ENCODE peak calls at places on chromosomes 2 and 18, in seven cellular contexts. B, P, G, H, Z, Q and M are unnamed samples.

GRCh38 chr2:189302274-189302948 is 122.8 kb upstream of the COL5A2 start:
- DNase-seq in H (no peak), P (peak), G (no peak), Q (peak), B (no peak), Z (no peak), M (no peak)

GRCh38 chr2:100184055-100184737 is 41.8 kb upstream of the AFF3 start:
- DNase-seq in H (no peak), P (peak), B (no peak), G (no peak), Q (no peak), Z (no peak), M (no peak)

GRCh38 chr2:129199501-129199900 is 780.0 kb upstream of the RAB6C start:
- DNase-seq in P (no peak), Q (no peak), H (no peak), Z (no peak), G (no peak), B (no peak), M (no peak)

GRCh38 chr2:8608411-8608954 is 73.4 kb upstream of the ID2 start:
- DNase-seq in P (peak), G (no peak), Q (no peak), Z (no peak), H (no peak), B (no peak), M (no peak)

GRCh38 chr2:8680931-8681760 is 710 bp upstream of the ID2 start:
- DNase-seq in B (peak), Q (no peak), Z (peak), G (no peak), P (peak), H (peak), M (peak)

GRCh38 chr2:45712538-45712937 is 61.1 kb downstream of the PRKCE start:
- DNase-seq in G (no peak), P (no peak), Z (peak), H (no peak), Q (no peak), B (no peak), M (no peak)

GRCh38 chr2:227821043-227821942 is 7.7 kb downstream of the CCL20 start:
- DNase-seq in G (no peak), H (no peak), B (no peak), P (no peak), Z (no peak), Q (no peak), M (no peak)

GRCh38 chr18:5584751-5585417 is 41.1 kb upstream of the EPB41L3 start:
- DNase-seq in Z (no peak), H (no peak), G (no peak), B (no peak), P (peak), Q (peak), M (no peak)

GRCh38 chr2:239106314-239106908 is 258.5 kb downstream of the TWIST2 start:
- DNase-seq in Z (no peak), G (peak), B (no peak), H (no peak), Q (no peak), P (peak), M (no peak)

GRCh38 chr2:9656270-9656766 is 25.5 kb upstream of the YWHAQ start:
- DNase-seq in Z (no peak), P (peak), G (peak), B (no peak), Q (peak), H (peak), M (peak)

GRCh38 chr2:19944205-19944845 is 42.5 kb upstream of the TTC32 start:
- DNase-seq in P (no peak), H (no peak), Z (no peak), G (no peak), B (no peak), Q (no peak), M (no peak)

GRCh38 chr2:42136832-42137821 is 32.0 kb upstream of the EML4 start:
- DNase-seq in G (no peak), Q (no peak), Z (no peak), B (no peak), H (no peak), P (no peak), M (no peak)

GRCh38 chr2:42132066-42132965 is 36.8 kb upstream of the EML4 start:
- DNase-seq in B (no peak), Z (no peak), Q (no peak), P (peak), H (no peak), G (peak), M (peak)

GRCh38 chr2:42135381-42136312 is 33.5 kb upstream of the EML4 start:
- DNase-seq in B (no peak), Z (no peak), G (no peak), Q (no peak), P (no peak), H (no peak), M (no peak)

GRCh38 chr2:42132966-42133641 is 36.0 kb upstream of the EML4 start:
- DNase-seq in Q (peak), H (peak), Z (peak), G (peak), B (peak), P (peak), M (peak)

GRCh38 chr2:42133771-42134195 is 35.4 kb upstream of the EML4 start:
- DNase-seq in P (no peak), G (no peak), Q (no peak), H (no peak), B (no peak), Z (no peak), M (no peak)
- H3K4me3 ChIP-seq in P (peak), G (peak), Q (no peak), H (no peak), B (peak), Z (no peak), M (no peak)

GRCh38 chr2:177460973-177461585 is 68.5 kb downstream of the AGPS start:
- DNase-seq in P (no peak), Q (no peak), G (no peak), Z (no peak), H (no peak), B (no peak), M (no peak)
- TF ChIP-seq CTCF in P (no peak), Q (no peak), G (no peak), Z (no peak), H (no peak), B (no peak), M (no peak)

GRCh38 chr2:61853086-61853847 is 593 bp downstream of the FAM161A start:
- DNase-seq in Z (no peak), G (no peak), B (no peak), Q (no peak), H (peak), P (no peak), M (no peak)

GRCh38 chr2:61853848-61854434 is at the start of gene FAM161A:
- DNase-seq in P (peak), G (peak), H (peak), Z (peak), Q (peak), B (peak), M (peak)

GRCh38 chr2:61855178-61855523 is 1.3 kb upstream of the FAM161A start:
- DNase-seq in B (no peak), P (no peak), G (no peak), Z (no peak), Q (no peak), H (no peak), M (no peak)

DNA sequence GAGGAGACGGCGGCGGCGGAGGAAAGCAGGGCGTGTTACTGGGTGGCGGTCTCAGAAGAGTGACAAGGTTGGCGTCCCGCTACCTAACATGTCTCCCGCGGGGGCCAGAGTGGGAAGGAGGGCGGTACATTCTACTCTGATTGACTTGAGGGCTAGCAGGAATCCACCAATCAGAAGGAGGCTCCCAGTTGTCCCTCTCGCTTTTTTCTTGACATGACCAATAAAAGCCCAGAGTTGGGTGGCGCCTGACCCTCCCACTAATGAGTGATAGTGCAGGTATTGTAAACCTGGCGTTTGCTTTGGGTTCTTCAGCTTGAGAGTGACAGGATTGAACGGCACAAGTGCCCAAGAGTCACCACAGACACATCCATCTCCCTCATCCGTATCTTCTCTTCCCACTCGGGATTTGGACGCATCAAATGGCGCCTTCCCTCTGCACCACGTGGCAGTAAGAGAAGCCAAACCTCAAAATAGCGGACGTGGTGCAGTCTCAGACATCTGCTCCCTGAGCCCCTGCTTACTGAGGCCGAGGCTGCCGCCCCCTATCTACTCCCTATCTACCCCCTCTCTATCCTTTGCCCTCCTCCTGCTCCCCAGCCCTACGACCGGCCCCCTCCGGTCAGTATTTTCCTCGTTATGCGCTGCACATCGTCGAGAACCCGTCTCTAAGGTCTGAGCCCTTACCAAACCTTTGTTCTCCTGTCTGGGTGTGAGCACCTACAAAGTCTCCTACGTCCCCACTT is 746 bp upstream of the FAM161A start:
- DNase-seq in Q (peak), P (peak), H (peak), Z (peak), G (peak), B (peak), M (peak)
- H3K4me3 ChIP-seq in Q (peak), P (peak), H (peak), Z (peak), G (peak), B (peak), M (peak)

DNA sequence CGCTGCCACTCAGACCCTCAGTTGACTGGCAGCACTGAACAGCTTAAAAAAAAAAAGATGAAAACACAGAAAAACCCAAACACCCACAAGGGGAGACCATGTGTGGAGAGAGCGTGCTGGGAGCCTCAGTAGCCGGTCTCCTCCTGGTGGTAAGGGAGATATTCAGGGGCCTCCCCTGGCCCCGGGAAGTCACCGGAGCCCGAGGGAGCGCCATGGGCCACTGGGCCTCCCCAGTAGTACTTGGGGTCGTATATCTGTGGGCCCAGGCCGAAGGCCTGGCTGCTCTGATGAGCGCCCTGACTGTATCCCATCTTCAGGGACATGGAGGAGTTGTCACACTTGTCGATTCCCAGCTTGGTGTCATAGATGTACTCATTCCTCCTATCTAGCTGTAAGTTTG is 145.7 kb upstream of the TEKT4 start:
- DNase-seq in Q (no peak), Z (no peak), P (no peak), H (no peak), G (no peak), B (no peak), M (no peak)
- TF ChIP-seq CTCF in Q (no peak), Z (no peak), P (no peak), H (no peak), G (no peak), B (no peak), M (no peak)

GRCh38 chr2:172461591-172462392 is 34.4 kb downstream of the ITGA6 start:
- DNase-seq in H (no peak), P (peak), B (no peak), Z (no peak), Q (no peak), G (no peak), M (no peak)

GRCh38 chr2:172465417-172466334 is 38.3 kb downstream of the ITGA6 start:
- DNase-seq in G (peak), Q (no peak), Z (no peak), P (peak), H (peak), B (no peak), M (peak)

GRCh38 chr2:172467382-172467781 is 40.0 kb downstream of the ITGA6 start:
- DNase-seq in H (no peak), Q (no peak), P (no peak), G (no peak), Z (no peak), B (no peak), M (no peak)

GRCh38 chr2:172462393-172463381 is 35.3 kb downstream of the ITGA6 start:
- DNase-seq in H (no peak), G (no peak), B (no peak), Q (no peak), Z (no peak), P (no peak), M (no peak)

DNA sequence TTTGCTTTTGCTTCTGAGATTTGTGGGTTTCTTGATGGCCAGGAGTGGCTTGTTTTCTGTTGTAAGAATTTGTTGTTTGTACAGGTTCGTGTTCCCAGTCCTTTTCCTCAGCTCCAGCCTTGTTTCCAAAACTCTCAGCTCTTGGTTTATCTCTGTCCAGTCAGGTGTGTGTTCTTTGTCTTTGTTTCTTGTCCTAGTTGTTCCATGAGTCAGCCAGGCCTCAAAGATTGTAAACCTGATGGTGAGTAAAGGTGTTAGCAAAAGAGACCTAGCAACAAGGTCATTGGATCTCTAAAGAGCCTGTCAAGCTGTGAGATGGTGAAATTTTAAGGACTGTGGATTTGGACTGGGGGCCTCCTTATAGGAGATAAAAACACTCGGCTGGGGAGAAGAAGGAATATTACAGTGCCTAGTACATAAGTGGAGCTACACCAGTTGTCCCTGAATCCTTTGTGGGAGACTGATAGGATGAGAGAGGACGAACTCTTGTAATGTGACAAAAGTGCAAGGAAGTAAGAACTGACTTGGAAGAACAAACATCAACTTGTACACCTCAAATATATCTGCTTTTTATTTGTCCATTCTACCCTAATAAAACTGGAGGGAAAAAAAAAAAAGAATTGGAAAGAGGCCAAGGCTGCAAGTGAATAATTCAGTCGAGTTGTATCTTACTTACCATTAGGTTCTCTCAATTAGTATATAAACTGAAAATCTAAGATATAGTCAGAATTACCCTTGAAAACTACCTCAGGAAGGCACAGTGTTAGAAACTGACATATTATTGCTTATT is 37.1 kb downstream of the ITGA6 start:
- DNase-seq in Q (no peak), G (no peak), H (no peak), Z (no peak), B (no peak), P (no peak), M (no peak)
- H3K4me3 ChIP-seq in Q (no peak), G (no peak), H (no peak), Z (no peak), B (no peak), P (no peak), M (no peak)

GRCh38 chr18:44128365-44128764 is 552.3 kb upstream of the SETBP1 start:
- DNase-seq in P (no peak), H (no peak), B (no peak), G (no peak), Q (no peak), Z (no peak), M (no peak)

GRCh38 chr18:44133483-44133882 is 547.2 kb upstream of the SETBP1 start:
- DNase-seq in B (no peak), Q (no peak), G (no peak), Z (no peak), P (peak), H (no peak), M (no peak)

GRCh38 chr18:44126598-44126997 is 554.1 kb upstream of the SETBP1 start:
- DNase-seq in Q (no peak), H (no peak), P (no peak), Z (no peak), B (no peak), G (no peak), M (no peak)

GRCh38 chr18:44134447-44134846 is 546.2 kb upstream of the SETBP1 start:
- DNase-seq in B (no peak), H (no peak), Q (no peak), P (no peak), Z (no peak), G (no peak), M (no peak)

DNA sequence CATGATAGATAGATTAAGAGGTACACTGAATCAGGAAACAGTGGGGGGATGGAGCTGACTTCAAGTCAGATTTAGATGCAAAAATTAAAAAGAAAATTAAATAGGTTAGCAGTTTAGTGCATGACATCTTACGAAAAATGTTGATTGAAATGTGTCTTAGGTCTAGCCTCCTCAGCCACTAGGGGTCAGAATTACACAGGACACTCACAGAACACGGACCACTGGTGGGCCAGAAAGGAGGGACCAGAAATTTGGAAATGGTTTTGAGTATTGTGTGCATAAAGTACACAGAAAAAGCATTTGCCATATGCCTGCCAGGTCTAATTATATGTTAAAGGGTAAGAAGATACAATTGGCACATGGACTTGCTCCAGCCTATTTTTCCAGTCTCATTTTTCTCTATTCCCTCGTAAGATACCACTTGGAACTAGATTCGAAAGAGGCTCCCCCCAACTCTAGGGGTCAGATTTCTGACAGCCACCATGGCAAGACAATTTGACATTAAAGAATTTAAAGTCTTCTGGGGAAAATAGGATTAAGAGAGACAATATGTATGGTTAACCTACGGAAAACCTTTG is 550.2 kb upstream of the SETBP1 start:
- DNase-seq in G (no peak), H (no peak), Q (peak), B (no peak), Z (no peak), P (peak), M (no peak)
- TF ChIP-seq CTCF in G (peak), H (peak), Q (peak), B (peak), Z (peak), P (peak), M (peak)

DNA sequence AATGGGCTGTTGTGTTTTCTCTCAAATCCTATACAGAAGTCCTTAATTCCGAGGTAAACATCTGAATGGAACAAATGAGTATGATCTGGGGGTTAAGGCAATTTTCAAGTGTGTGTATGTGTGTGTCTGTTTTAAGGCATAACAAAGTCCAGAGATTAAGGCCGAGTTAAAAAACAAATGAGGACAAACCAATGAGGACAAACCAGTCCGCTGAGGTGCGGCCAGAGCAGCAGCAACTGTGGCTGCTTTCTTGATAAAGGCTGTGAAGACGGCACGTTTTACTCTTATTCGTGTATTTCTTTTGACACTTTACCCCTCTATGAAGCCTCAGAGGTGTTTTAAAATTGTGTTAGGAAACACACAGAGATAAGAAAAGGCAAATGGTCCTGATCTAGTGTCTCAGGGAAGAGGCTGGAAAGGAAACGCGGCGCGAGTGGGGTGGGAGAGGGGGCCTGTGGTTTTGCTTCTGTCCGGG is 495 bp upstream of the GULP1 start:
- DNase-seq in G (no peak), P (no peak), H (no peak), Z (no peak), Q (no peak), B (no peak), M (no peak)
- H3K4me3 ChIP-seq in G (peak), P (peak), H (no peak), Z (peak), Q (peak), B (peak), M (peak)

DNA sequence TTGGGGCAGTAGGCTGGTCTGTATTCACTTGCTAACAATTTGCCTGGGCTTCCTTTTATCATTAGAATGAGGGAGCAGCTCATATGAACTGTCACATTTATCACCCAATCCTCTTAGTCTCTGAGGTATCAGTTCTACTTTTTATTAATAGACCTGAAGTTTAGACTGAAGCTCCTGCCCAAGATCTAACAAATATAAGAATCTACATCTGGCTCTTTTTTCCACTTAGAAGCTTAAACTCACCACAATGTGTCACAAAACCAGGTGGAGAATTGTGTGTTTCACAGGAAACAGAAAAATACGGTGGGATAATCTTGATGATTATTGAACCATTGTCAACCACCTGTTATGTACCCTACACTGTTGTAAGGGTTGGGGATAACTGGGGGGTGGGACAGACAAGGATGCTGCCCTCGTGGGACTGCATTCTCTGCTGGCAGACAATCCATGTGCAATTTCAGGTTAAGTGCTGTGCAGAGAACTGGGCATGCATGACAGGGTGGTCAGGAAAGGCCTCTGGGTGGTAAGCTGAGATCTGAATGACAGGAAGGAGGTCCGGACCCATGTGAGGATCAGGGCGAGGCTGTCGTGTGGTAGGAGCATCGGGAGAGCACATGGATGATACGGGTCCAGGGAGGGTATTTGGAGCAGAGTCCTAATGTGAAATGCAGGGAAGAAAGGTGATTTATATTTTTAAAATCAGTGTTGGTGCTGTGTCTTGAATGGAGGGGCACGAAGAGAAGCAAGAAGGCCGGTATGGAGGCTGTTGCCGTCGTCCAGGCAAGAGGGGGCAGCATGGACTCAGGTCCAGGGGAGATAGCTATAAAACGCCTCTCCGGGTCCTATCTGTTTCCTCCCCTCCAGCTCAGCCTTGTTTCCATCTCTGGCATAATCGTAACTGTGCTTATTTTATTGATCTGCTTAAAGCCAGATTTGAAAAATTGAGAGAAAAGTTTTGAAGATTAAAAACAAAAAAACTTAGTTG is 17.6 kb downstream of the MYL12B start:
- DNase-seq in Q (no peak), G (no peak), H (no peak), P (no peak), Z (no peak), B (no peak), M (no peak)
- TF ChIP-seq CTCF in Q (peak), G (no peak), H (no peak), P (no peak), Z (no peak), B (no peak), M (no peak)